ENCODE peak calls at places on chromosome 14, in four cellular contexts. Y is DND-41, Z is endothelial cell of umbilical vein, J is HCT116. B is an unnamed sample. For H3K79me2, the result is how much of the 10 kb centered on the place peaks cover.

GRCh38 chr14:90781344-90781761 is 34.9 kb downstream of the TTC7B start:
- DNase-seq in Y (no peak), Z (no peak), J (no peak), B (peak)

GRCh38 chr14:63962896-63963295 is 110.1 kb downstream of the SYNE2 start:
- DNase-seq in Y (no peak), Z (no peak), J (no peak), B (no peak)

GRCh38 chr14:67391266-67391665 is 20.7 kb downstream of the PLEK2 start:
- DNase-seq in Y (peak), Z (no peak), J (no peak), B (no peak)

GRCh38 chr14:100108042-100108825 is 43.0 kb downstream of the EVL start:
- DNase-seq in Y (peak), Z (peak), J (peak), B (peak)

GRCh38 chr14:92534863-92535654 is 21.5 kb downstream of the RIN3 start:
- DNase-seq in Y (no peak), Z (no peak), J (no peak), B (no peak)

GRCh38 chr14:54194501-54194900 is 202.3 kb upstream of the CDKN3 start:
- DNase-seq in Y (no peak), Z (peak), J (no peak), B (no peak)

GRCh38 chr14:33194551-33194950 is 255.9 kb downstream of the NPAS3 start:
- DNase-seq in Y (no peak), Z (no peak), J (no peak), B (peak)

GRCh38 chr14:20662968-20663731 is 21.2 kb upstream of the RNASE4 start:
- DNase-seq in Y (peak), Z (peak), J (peak), B (peak)

GRCh38 chr14:94598816-94599655 is 13.2 kb upstream of the SERPINA3 start:
- DNase-seq in Y (no peak), Z (peak), J (peak), B (peak)

GRCh38 chr14:35405304-35405996 is 901 bp upstream of the NFKBIA start:
- DNase-seq in Y (no peak), Z (no peak), J (no peak), B (no peak)

GRCh38 chr14:77868552-77869300 is 68.8 kb downstream of the ADCK1 start:
- DNase-seq in Y (peak), Z (no peak), J (no peak), B (no peak)

GRCh38 chr14:96146131-96146771 is 58.4 kb upstream of the BDKRB2 start:
- DNase-seq in Y (no peak), Z (peak), J (no peak), B (peak)

GRCh38 chr14:74583689-74584434 is 28.2 kb downstream of the LTBP2 start:
- DNase-seq in Y (no peak), Z (no peak), J (peak), B (peak)
- H3K4me2 ChIP-seq in Y (no peak), Z (no peak), J (peak), B (peak)

DNA sequence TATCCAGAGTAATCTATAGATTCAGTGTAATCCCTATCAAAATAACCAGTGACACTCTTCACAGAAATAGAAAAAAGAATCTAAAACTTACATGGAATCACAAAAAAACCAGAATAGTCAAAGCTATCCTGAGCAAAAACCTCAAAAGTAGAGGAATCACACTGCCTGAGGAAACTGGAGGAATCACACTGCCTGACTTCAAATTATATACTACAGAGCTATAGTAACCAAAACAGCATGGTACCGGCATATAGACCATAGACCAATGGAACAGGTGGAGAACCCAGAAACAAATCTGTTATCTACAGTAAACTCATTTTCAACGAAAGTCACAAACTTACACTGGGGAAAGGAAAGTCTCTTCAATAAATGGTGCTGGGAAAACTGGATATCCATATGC is 244.0 kb downstream of the FUT8 start:
- DNase-seq in Y (no peak), Z (no peak), J (no peak), B (no peak)
- H3K79me2 ChIP-seq in Y (under half), Z (under half), J (under half), B (under half)

GRCh38 chr14:68694516-68695235 is 98.2 kb downstream of the ZFP36L1 start:
- DNase-seq in Y (no peak), Z (peak), J (no peak), B (peak)

GRCh38 chr14:68692216-68692615 is 100.7 kb downstream of the ZFP36L1 start:
- DNase-seq in Y (no peak), Z (no peak), J (no peak), B (no peak)

GRCh38 chr14:68695326-68695768 is 97.5 kb downstream of the ZFP36L1 start:
- DNase-seq in Y (no peak), Z (peak), J (peak), B (peak)

GRCh38 chr14:68692916-68693771 is 99.7 kb downstream of the ZFP36L1 start:
- DNase-seq in Y (no peak), Z (no peak), J (no peak), B (peak)

GRCh38 chr14:68693926-68694325 is 98.9 kb downstream of the ZFP36L1 start:
- DNase-seq in Y (no peak), Z (no peak), J (no peak), B (no peak)
- H3K4me2 ChIP-seq in Y (no peak), Z (no peak), J (no peak), B (peak)

GRCh38 chr14:50477760-50478159 is 54.6 kb downstream of the MAP4K5 start:
- DNase-seq in Y (no peak), Z (no peak), J (no peak), B (no peak)
- H3K79me2 ChIP-seq in Y (under half), Z (under half), J (under half), B (under half)